ENCODE peak calls at places on chromosomes 3 and 15, in eight cellular contexts. J is heart left ventricle, X is lower lobe of right lung, G is transverse colon, M is heart right ventricle, V is A549, U is AG04450, H is pancreas. T is an unnamed sample.

GRCh38 chr15:35692256-35692867 is 146.4 kb upstream of the DPH6 start:
- DNase-seq in X (no peak), V (no peak), U (no peak), G (no peak), M (no peak), J (no peak), H (no peak), T (no peak)

GRCh38 chr15:60889006-60889405 is 340.1 kb downstream of the RORA start:
- DNase-seq in J (no peak), G (no peak), M (no peak), U (no peak), H (no peak), X (no peak), V (no peak), T (no peak)

GRCh38 chr3:190217081-190217480 is 96.4 kb upstream of the P3H2 start:
- DNase-seq in U (no peak), H (no peak), G (no peak), X (no peak), M (no peak), V (no peak), J (no peak), T (no peak)

GRCh38 chr3:184352149-184352785 is 9.1 kb downstream of the CLCN2 start:
- DNase-seq in J (no peak), H (peak), M (no peak), G (peak), X (no peak), V (no peak), U (no peak), T (no peak)

GRCh38 chr3:195080125-195080524 is 190.8 kb downstream of the XXYLT1 start:
- DNase-seq in H (no peak), J (no peak), G (no peak), U (no peak), M (no peak), V (no peak), X (peak), T (no peak)

GRCh38 chr3:73602171-73602570 is 22.6 kb downstream of the PDZRN3 start:
- DNase-seq in M (no peak), V (no peak), H (no peak), X (no peak), J (peak), U (no peak), G (no peak), T (no peak)

GRCh38 chr3:54547051-54547450 is 380.8 kb downstream of the LRTM1 start:
- DNase-seq in M (no peak), G (no peak), H (no peak), J (no peak), U (no peak), X (no peak), V (no peak), T (no peak)

GRCh38 chr15:90760661-90761232 is 43.6 kb downstream of the BLM start:
- DNase-seq in X (no peak), J (no peak), G (no peak), M (no peak), V (no peak), U (no peak), H (no peak), T (no peak)

GRCh38 chr3:47578691-47579632 is at the start of gene CSPG5:
- DNase-seq in M (peak), G (peak), J (no peak), X (peak), V (no peak), H (peak), U (no peak), T (peak)

GRCh38 chr15:29821416-29822099 is 710 bp downstream of the TJP1 start:
- DNase-seq in U (peak), G (peak), J (peak), X (peak), V (peak), H (peak), M (peak), T (no peak)

GRCh38 chr3:165658027-165658426 is 179.2 kb downstream of the BCHE start:
- DNase-seq in X (no peak), V (no peak), U (no peak), H (no peak), M (no peak), G (no peak), J (no peak), T (no peak)

GRCh38 chr3:140187028-140187427 is 252.0 kb downstream of the CLSTN2 start:
- DNase-seq in G (no peak), V (no peak), X (no peak), H (no peak), J (peak), M (no peak), U (no peak), T (no peak)

GRCh38 chr3:30871720-30872119 is 22.7 kb downstream of the GADL1 start:
- DNase-seq in U (no peak), G (no peak), X (no peak), H (no peak), M (no peak), V (no peak), J (no peak), T (no peak)

GRCh38 chr3:112096176-112096575 is 10.0 kb downstream of the C3orf52 start:
- DNase-seq in V (no peak), U (no peak), X (no peak), G (no peak), M (no peak), J (no peak), H (no peak), T (no peak)

GRCh38 chr15:51765751-51766150 is 14.4 kb downstream of the TMOD2 start:
- DNase-seq in V (no peak), U (no peak), X (no peak), M (no peak), H (no peak), G (no peak), J (no peak), T (no peak)

GRCh38 chr15:87746333-87746732 is 510.2 kb downstream of the NTRK3 start:
- DNase-seq in G (no peak), U (no peak), H (no peak), M (no peak), X (no peak), J (no peak), V (no peak), T (no peak)

GRCh38 chr3:58628823-58629562 is 37.6 kb downstream of the FAM3D start:
- DNase-seq in U (peak), G (peak), M (no peak), V (no peak), H (no peak), J (peak), X (no peak), T (no peak)

GRCh38 chr3:39180183-39180545 is 12.2 kb downstream of the XIRP1 start:
- DNase-seq in M (no peak), H (no peak), J (no peak), X (no peak), V (no peak), U (no peak), G (no peak), T (no peak)

GRCh38 chr15:96338772-96339661 is 8.5 kb downstream of the NR2F2 start:
- DNase-seq in M (no peak), U (no peak), G (no peak), X (no peak), J (no peak), H (no peak), V (no peak), T (no peak)

GRCh38 chr3:97720417-97720816 is 44.1 kb upstream of the ARL6 start:
- DNase-seq in U (no peak), G (no peak), H (no peak), V (no peak), X (no peak), M (no peak), J (no peak), T (no peak)

GRCh38 chr15:34336947-34337556 is 529 bp downstream of the SLC12A6 start:
- DNase-seq in X (no peak), U (no peak), J (no peak), H (no peak), G (peak), V (no peak), M (no peak), T (peak)

GRCh38 chr3:127988770-127989518 is 63.3 kb upstream of the SEC61A1 start:
- DNase-seq in X (no peak), M (no peak), V (peak), G (no peak), J (no peak), U (no peak), H (no peak), T (no peak)

GRCh38 chr3:26233374-26233773 is 389.2 kb upstream of the LRRC3B start:
- DNase-seq in M (no peak), U (no peak), J (no peak), V (no peak), H (no peak), X (no peak), G (no peak), T (no peak)

GRCh38 chr3:12405432-12406272 is 78.6 kb upstream of the TSEN2 start:
- DNase-seq in J (peak), U (peak), X (peak), M (peak), G (peak), V (peak), H (peak), T (no peak)

GRCh38 chr3:49362579-49362978 is 4.4 kb upstream of the GPX1 start:
- DNase-seq in X (no peak), U (no peak), J (no peak), G (no peak), V (no peak), H (no peak), M (no peak), T (no peak)
- TF ChIP-seq CTCF in X (no peak), U (no peak), J (no peak), G (no peak), V (no peak), H (no peak), M (no peak), T (no peak)

DNA sequence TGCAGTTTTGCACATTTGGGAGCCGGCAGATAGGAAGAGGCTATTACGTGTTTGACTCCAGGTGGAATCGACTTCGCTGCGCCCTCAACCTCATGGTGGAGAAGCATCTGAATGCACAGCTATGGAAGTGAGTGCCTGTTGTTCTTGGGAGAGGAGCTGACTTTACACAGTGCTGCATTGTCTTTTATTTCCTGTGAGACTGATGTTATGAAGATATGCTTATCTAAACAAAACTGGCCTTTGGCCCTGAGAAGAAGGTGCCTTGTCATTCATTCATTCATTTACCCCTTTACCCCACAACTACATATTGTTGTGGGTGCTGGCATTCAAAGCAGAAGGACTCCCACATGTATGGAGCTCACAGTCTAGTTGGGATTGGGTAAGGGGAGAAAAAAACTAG is 32.6 kb downstream of the PSMD6 start:
- DNase-seq in V (no peak), X (no peak), H (no peak), J (no peak), G (no peak), U (no peak), M (no peak), T (no peak)
- H3K27ac ChIP-seq in V (no peak), X (peak), H (no peak), J (no peak), G (no peak), U (no peak), M (no peak), T (no peak)

GRCh38 chr3:72174043-72174442 is 389.1 kb upstream of the PROK2 start:
- DNase-seq in V (no peak), U (no peak), X (no peak), J (no peak), H (no peak), G (no peak), M (no peak), T (no peak)
- H3K4me3 ChIP-seq in V (no peak), U (no peak), X (no peak), J (no peak), H (no peak), G (no peak), M (no peak), T (no peak)

DNA sequence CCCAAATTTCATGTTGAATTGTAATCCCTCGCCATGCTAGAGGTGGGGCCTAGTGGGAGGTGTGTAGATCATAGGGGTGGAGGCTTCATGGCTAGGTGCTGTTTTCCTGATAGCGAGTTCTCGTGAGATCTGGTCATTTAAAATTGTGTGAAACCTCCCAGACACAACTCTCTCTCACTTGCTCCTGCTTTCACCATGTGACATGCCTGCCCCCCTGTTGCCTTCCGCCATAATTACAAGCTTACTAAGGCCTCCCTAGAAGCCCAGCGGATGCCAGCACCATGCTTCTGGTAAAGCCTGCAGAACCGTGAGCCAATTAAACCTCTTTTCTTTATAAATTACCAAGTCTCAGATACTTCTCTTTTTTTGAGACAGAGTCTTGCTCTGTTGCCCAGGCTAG is 36.0 kb downstream of the CCDC54 start:
- DNase-seq in H (no peak), V (no peak), X (no peak), G (no peak), J (no peak), M (no peak), U (no peak), T (no peak)
- TF ChIP-seq CTCF in H (no peak), V (no peak), X (no peak), G (no peak), J (no peak), M (no peak), U (no peak), T (no peak)

DNA sequence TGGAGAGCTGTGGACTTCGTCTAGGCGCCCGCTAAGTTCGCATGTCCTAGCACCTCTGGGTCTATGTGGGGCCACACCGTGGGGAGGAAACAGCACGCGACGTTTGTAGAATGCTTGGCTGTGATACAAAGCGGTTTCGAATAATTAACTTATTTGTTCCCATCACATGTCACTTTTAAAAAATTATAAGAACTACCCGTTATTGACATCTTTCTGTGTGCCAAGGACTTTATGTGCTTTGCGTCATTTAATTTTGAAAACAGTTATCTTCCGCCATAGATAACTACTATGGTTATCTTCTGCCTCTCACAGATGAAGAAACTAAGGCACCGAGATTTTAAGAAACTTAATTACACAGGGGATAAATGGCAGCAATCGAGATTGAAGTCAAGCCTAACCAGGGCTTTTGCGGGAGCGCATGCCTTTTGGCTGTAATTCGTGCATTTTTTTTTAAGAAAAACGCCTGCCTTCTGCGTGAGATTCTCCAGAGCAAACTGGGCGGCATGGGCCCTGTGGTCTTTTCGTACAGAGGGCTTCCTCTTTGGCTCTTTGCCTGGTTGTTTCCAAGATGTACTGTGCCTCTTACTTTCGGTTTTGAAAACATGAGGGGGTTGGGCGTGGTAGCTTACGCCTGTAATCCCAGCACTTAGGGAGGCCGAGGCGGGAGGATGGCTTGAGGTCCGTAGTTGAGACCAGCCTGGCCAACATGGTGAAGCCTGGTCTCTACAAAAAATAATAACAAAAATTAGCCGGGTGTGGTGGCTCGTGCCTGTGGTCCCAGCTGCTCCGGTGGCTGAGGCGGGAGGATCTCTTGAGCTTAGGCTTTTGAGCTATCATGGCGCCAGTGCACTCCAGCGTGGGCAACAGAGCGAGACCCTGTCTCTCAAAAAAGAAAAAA is 1.0 kb downstream of the B2M start:
- DNase-seq in U (peak), X (peak), V (peak), M (peak), H (peak), J (peak), G (peak), T (peak)
- H3K27ac ChIP-seq in U (peak), X (peak), V (peak), M (peak), H (peak), J (peak), G (peak), T (peak)

T was measured in CD8-positive, alpha-beta T cell.